ENCODE peak calls at places on chromosomes 7 and 10, in five cellular contexts. I is fibroblast of mammary gland, J is K562, B is A549, N is H7. S is an unnamed sample.

GRCh38 chr10:42987121-42987541 is 89.7 kb upstream of the RET start:
- DNase-seq in B (no peak), J (no peak), N (peak), I (no peak), S (no peak)

GRCh38 chr10:97078280-97079156 is 107.2 kb downstream of the SLIT1 start:
- DNase-seq in B (no peak), N (no peak), I (no peak), J (no peak), S (no peak)

GRCh38 chr7:70512144-70512543 is 619.8 kb upstream of the GALNT17 start:
- DNase-seq in J (no peak), I (no peak), N (no peak), B (no peak), S (no peak)

GRCh38 chr10:84845628-84846261 is 517.4 kb downstream of the CCSER2 start:
- DNase-seq in J (no peak), B (no peak), I (no peak), N (peak), S (peak)

GRCh38 chr7:48041665-48041995 is 6.3 kb downstream of the C7orf57 start:
- DNase-seq in N (no peak), J (no peak), I (peak), B (no peak), S (no peak)

GRCh38 chr7:71868797-71869196 is 543.3 kb downstream of the CALN1 start:
- DNase-seq in B (no peak), J (peak), I (peak), N (no peak), S (no peak)

GRCh38 chr7:19403691-19404090 is 258.5 kb upstream of the FERD3L start:
- DNase-seq in N (no peak), I (no peak), B (no peak), J (no peak), S (no peak)

GRCh38 chr7:82331234-82331633 is 112.3 kb downstream of the CACNA2D1 start:
- DNase-seq in J (no peak), I (no peak), B (no peak), N (no peak), S (no peak)

GRCh38 chr7:143391462-143392404 is 10.6 kb downstream of the ZYX start:
- DNase-seq in I (peak), J (peak), B (no peak), N (peak), S (no peak)

GRCh38 chr10:36181421-36181820 is 539.3 kb upstream of the FZD8 start:
- DNase-seq in N (no peak), J (no peak), B (no peak), I (peak), S (no peak)

DNA sequence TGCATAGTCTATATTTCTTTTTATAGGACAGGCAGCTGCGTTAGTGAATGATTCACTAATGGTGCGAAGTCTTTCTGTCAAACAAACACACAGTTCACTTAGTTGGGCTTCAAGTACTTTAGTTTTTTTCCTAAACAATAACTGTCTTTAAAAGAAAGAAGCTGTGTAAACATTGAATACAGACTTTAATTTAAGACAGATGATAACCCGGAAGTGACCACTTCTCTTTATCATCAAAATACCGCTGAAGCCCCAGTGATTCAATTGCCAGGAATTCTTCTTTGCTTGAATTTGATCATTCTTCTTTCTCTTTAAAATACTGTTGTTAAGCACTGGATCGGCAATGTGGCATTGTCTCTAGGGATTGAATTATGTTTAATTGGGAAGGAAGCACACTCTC is 30.3 kb downstream of the CNTNAP2 start:
- DNase-seq in B (no peak), I (peak), J (no peak), N (no peak), S (no peak)
- H3K4me3 ChIP-seq in B (no peak), I (no peak), J (no peak), N (no peak), S (no peak)

GRCh38 chr10:120386896-120387295 is 70.1 kb upstream of the PLPP4 start:
- DNase-seq in I (no peak), J (no peak), B (no peak), N (no peak), S (no peak)
- H3K4me3 ChIP-seq in I (no peak), J (no peak), B (no peak), N (no peak), S (peak)

GRCh38 chr7:16652255-16652583 is 6.2 kb downstream of the BZW2 start:
- DNase-seq in I (peak), N (no peak), J (no peak), B (no peak), S (no peak)

GRCh38 chr7:16652888-16653287 is 6.9 kb downstream of the BZW2 start:
- DNase-seq in J (no peak), B (no peak), I (no peak), N (no peak), S (no peak)

GRCh38 chr7:16650266-16650665 is 4.3 kb downstream of the BZW2 start:
- DNase-seq in J (no peak), N (no peak), I (no peak), B (no peak), S (no peak)

GRCh38 chr7:16649196-16649595 is 3.2 kb downstream of the BZW2 start:
- DNase-seq in N (no peak), I (peak), J (no peak), B (no peak), S (no peak)

DNA sequence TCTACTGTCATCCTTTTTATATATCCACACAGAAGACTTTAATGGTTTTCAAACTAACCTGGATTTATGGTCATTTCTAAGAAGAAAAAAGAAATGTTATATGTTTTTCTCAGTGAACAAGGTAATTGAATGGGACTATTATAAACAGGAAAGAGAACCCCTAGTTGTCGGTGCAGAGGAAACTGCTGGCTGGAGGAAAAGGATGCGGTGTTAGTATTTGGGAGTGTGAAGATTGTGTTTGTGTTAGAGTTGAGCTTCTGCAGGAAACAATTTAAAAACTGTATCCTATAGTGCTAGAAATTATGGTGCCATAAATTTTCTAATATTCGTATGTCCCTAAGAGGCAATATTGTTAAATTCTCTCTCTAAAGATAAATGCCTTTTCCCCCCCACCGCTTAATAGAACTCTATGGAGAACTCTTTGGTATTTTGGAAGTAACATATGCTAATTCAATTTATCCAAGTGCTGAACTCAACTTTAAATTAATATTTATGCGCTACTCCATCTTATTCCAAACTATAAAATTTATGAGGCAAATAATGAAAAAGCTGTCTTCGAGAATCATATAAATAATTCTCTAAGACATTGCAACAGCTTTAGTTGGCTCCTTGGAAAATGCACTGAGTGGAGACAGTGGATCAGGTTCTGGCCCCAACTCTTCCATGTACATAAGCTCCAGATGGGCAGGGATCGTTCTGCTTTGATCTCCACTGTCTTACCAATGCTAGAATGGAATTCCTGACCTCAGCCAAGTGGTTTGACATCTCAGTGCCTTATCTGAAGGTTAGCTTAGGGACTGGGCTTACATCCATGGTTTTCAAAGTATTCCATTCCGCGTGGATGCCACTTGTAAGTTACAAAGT is 5.6 kb downstream of the BZW2 start:
- DNase-seq in J (no peak), N (no peak), I (peak), B (no peak), S (no peak)
- H3K4me3 ChIP-seq in J (no peak), N (no peak), I (no peak), B (no peak), S (no peak)

DNA sequence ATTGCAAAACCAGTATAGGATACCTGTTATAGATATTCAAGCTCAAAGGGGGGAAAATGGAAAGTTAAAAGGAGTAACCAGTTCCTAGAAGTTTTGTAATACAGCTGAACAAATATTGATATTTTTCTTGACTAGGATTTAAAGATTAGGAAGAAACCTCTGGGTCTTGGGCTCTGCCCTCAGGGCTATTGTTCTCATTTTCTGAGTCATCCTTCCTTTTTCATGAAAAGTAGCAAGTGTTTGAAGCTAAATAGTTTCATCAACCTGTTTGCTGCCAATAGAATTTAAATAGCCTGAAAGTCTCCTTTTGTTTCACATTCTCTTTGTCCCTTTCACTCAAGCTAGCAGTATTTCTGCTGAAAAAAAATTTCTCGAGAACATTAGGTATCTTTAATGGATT is 1061.1 kb upstream of the GHITM start:
- DNase-seq in I (no peak), J (no peak), B (no peak), N (peak), S (no peak)
- H3K4me3 ChIP-seq in I (no peak), J (no peak), B (no peak), N (no peak), S (no peak)

S was measured in SK-N-SH.